ENCODE peak calls at places on chromosomes 11 and 22, in four cellular contexts. R is cerebellum, H is GM04504, Y is cardiac septum. A is an unnamed sample.

GRCh38 chr11:12274558-12275197 is 102.7 kb upstream of the PARVA start:
- DNase-seq in R (no peak), H (no peak), Y (peak; percentile 67), A (no peak)

GRCh38 chr11:86676533-86677154 is 4.2 kb upstream of the ME3 start:
- DNase-seq in R (no peak), H (no peak), Y (no peak), A (peak; percentile 43)

GRCh38 chr11:133821776-133822175 is 23.5 kb downstream of the SPATA19 start:
- DNase-seq in R (peak; percentile 60), H (no peak), Y (peak; percentile 71), A (peak; percentile 57)

GRCh38 chr22:32218470-32218869 is 13.6 kb upstream of the RFPL2 start:
- DNase-seq in R (no peak), H (no peak), Y (no peak), A (no peak)

GRCh38 chr11:43399983-43400630 is 41.4 kb downstream of the TTC17 start:
- DNase-seq in R (no peak), H (no peak), Y (no peak), A (no peak)

GRCh38 chr11:110362916-110363574 is 66.6 kb upstream of the RDX start:
- DNase-seq in R (no peak), H (no peak), Y (no peak), A (no peak)

GRCh38 chr11:125902927-125903752 is at the start of gene PUS3:
- DNase-seq in R (peak; percentile 95), H (peak; percentile 56), Y (peak; percentile 94), A (peak; percentile 87)

GRCh38 chr11:130369141-130369691 is 54.5 kb upstream of the ZBTB44 start:
- DNase-seq in R (no peak), H (peak; percentile 10), Y (no peak), A (no peak)

GRCh38 chr22:33829549-33830280 is 90.6 kb downstream of the LARGE1 start:
- DNase-seq in R (no peak), H (no peak), Y (no peak), A (no peak)

GRCh38 chr11:122159173-122159701 is 43.2 kb upstream of the BLID start:
- DNase-seq in R (no peak), H (no peak), Y (no peak), A (no peak)

GRCh38 chr11:65315204-65315865 is 669 bp downstream of the CDC42EP2 start:
- DNase-seq in R (peak; percentile 73), H (no peak), Y (peak; percentile 92), A (peak; percentile 79)

GRCh38 chr22:36741204-36741793 is 34.6 kb downstream of the IFT27 start:
- DNase-seq in R (no peak), H (no peak), Y (peak; percentile 44), A (no peak)

GRCh38 chr11:46348566-46348981 is 1.3 kb downstream of the DGKZ start:
- DNase-seq in R (no peak), H (no peak), Y (no peak), A (no peak)

GRCh38 chr11:44110231-44110679 is 14.8 kb downstream of the EXT2 start:
- DNase-seq in R (peak; percentile 45), H (peak; percentile 10), Y (no peak), A (peak; percentile 56)

GRCh38 chr11:45180158-45180887 is 33.9 kb downstream of the PRDM11 start:
- DNase-seq in R (peak; percentile 56), H (no peak), Y (no peak), A (peak; percentile 61)

GRCh38 chr11:126140932-126141291 is 70.5 kb downstream of the RPUSD4 start:
- DNase-seq in R (peak; percentile 77), H (peak; percentile 66), Y (no peak), A (no peak)

GRCh38 chr11:1024597-1025409 is 11.7 kb downstream of the MUC6 start:
- DNase-seq in R (no peak), H (no peak), Y (no peak), A (no peak)